ENCODE peak calls at places on chromosomes 12 and 14, in eight cellular contexts. One of them, this sample, is unnamed.
A peak's percentile ranks its signal among the peaks of the same experiment; 100 is the strongest.

GRCh38 chr14:52494444-52494843 is 57.9 kb downstream of the TXNDC16 start:
- DNase-seq in HFF-Myc: no peak
- DNase-seq in foreskin keratinocyte: no peak
- DNase-seq in K562: no peak
- DNase-seq in cardiac muscle cell: no peak
- DNase-seq in endothelial cell: no peak
- DNase-seq in A549: no peak
- DNase-seq in IMR-90: no peak
- DNase-seq in this sample: no peak

GRCh38 chr12:104784592-104784991 is 173.5 kb downstream of the SLC41A2 start:
- DNase-seq in cardiac muscle cell: peak; percentile 25
- DNase-seq in IMR-90: peak; percentile 5
- DNase-seq in HFF-Myc: no peak
- DNase-seq in foreskin keratinocyte: no peak
- DNase-seq in K562: no peak
- DNase-seq in endothelial cell: no peak
- DNase-seq in A549: no peak
- DNase-seq in this sample: no peak

GRCh38 chr14:21308479-21309237 is 28.8 kb downstream of the RPGRIP1 start:
- DNase-seq in cardiac muscle cell: peak; percentile 95
- DNase-seq in foreskin keratinocyte: peak; percentile 87
- DNase-seq in HFF-Myc: peak; percentile 37
- DNase-seq in K562: peak; percentile 51
- DNase-seq in A549: peak; percentile 97
- DNase-seq in endothelial cell: peak; percentile 71
- DNase-seq in IMR-90: peak; percentile 23
- DNase-seq in this sample: peak; percentile 38

GRCh38 chr12:13843841-13844240 is 137.6 kb downstream of the GRIN2B start:
- DNase-seq in HFF-Myc: no peak
- DNase-seq in foreskin keratinocyte: no peak
- DNase-seq in K562: no peak
- DNase-seq in endothelial cell: no peak
- DNase-seq in A549: no peak
- DNase-seq in cardiac muscle cell: no peak
- DNase-seq in IMR-90: no peak
- DNase-seq in this sample: no peak

GRCh38 chr12:100717733-100718067 is 76.9 kb upstream of the ANO4 start:
- DNase-seq in HFF-Myc: no peak
- DNase-seq in cardiac muscle cell: peak; percentile 6
- DNase-seq in IMR-90: no peak
- DNase-seq in endothelial cell: no peak
- DNase-seq in K562: no peak
- DNase-seq in foreskin keratinocyte: no peak
- DNase-seq in A549: no peak
- DNase-seq in this sample: peak; percentile 21

GRCh38 chr12:109763201-109763841 is 49.7 kb downstream of the FAM222A start:
- DNase-seq in K562: no peak
- DNase-seq in A549: peak; percentile 60
- DNase-seq in foreskin keratinocyte: peak; percentile 54
- DNase-seq in endothelial cell: no peak
- DNase-seq in HFF-Myc: peak; percentile 42
- DNase-seq in IMR-90: peak; percentile 58
- DNase-seq in cardiac muscle cell: no peak
- DNase-seq in this sample: no peak

GRCh38 chr12:95532851-95533250 is 18.4 kb downstream of the USP44 start:
- DNase-seq in foreskin keratinocyte: peak; percentile 32
- DNase-seq in endothelial cell: no peak
- DNase-seq in HFF-Myc: peak; percentile 7
- DNase-seq in IMR-90: peak; percentile 53
- DNase-seq in K562: no peak
- DNase-seq in A549: no peak
- DNase-seq in cardiac muscle cell: no peak
- DNase-seq in this sample: no peak

GRCh38 chr14:76987956-76988520 is 40.5 kb downstream of the IRF2BPL start:
- DNase-seq in K562: no peak
- DNase-seq in cardiac muscle cell: no peak
- DNase-seq in IMR-90: no peak
- DNase-seq in foreskin keratinocyte: no peak
- DNase-seq in A549: no peak
- DNase-seq in HFF-Myc: no peak
- DNase-seq in endothelial cell: no peak
- DNase-seq in this sample: no peak

GRCh38 chr12:71731439-71732356 is 23.0 kb upstream of the RAB21 start:
- DNase-seq in foreskin keratinocyte: no peak
- DNase-seq in K562: no peak
- DNase-seq in endothelial cell: no peak
- DNase-seq in A549: peak; percentile 36
- DNase-seq in cardiac muscle cell: no peak
- DNase-seq in IMR-90: peak; percentile 80
- DNase-seq in HFF-Myc: no peak
- DNase-seq in this sample: no peak

GRCh38 chr12:109962388-109962787 is 33.8 kb downstream of the GIT2 start:
- DNase-seq in A549: no peak
- DNase-seq in HFF-Myc: no peak
- DNase-seq in K562: no peak
- DNase-seq in IMR-90: no peak
- DNase-seq in cardiac muscle cell: no peak
- DNase-seq in foreskin keratinocyte: no peak
- DNase-seq in endothelial cell: no peak
- DNase-seq in this sample: peak; percentile 28

GRCh38 chr12:57451233-57451778 is 3.8 kb upstream of the INHBE start:
- DNase-seq in K562: no peak
- DNase-seq in endothelial cell: no peak
- DNase-seq in foreskin keratinocyte: no peak
- DNase-seq in IMR-90: peak; percentile 38
- DNase-seq in HFF-Myc: no peak
- DNase-seq in cardiac muscle cell: no peak
- DNase-seq in A549: peak; percentile 35
- DNase-seq in this sample: no peak

GRCh38 chr12:39905152-39905551 is 200.7 kb downstream of the SLC2A13 start:
- DNase-seq in IMR-90: peak; percentile 22
- DNase-seq in cardiac muscle cell: no peak
- DNase-seq in endothelial cell: no peak
- DNase-seq in A549: no peak
- DNase-seq in K562: no peak
- DNase-seq in HFF-Myc: peak; percentile 43
- DNase-seq in foreskin keratinocyte: no peak
- DNase-seq in this sample: no peak

DNA sequence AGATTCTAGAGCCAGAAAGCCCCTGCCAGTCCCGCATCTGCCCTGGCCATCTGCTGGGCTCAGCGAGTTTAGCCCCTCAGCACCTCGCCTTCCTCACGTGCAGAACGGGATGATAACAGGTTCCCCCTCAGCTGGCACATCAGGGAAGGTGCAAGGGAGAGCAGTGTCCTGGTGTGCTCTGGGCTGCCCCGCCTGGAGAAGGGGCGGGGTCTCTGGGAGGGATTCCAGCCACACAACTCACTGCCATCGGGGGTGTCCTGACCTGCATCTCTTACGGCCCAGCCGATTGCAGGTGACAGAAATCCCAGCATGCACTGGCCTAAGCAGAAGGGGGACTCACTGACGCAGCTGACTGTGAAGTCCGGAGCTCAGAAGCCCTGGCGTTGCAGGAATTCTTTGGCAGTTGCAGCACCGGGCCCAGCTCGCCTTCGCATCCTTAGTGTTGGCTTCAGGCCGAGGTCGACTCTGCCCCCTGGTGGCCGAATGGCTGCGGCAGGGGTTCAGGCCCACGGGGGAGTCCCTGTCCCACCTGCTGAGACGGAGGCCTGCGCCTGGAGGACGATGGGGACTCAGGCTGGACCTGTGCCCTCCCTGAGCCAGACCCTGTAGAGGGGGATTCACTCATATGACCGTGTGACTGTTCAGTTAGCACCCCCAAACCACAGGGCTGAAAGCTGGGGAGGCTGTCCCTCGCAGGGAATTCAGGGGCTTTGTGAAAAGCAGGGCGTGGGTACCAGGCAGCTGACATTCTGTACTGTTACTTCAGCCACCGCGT is 178.6 kb downstream of the ADGRD1 start:
- DNase-seq in endothelial cell: peak; percentile 91
- DNase-seq in foreskin keratinocyte: no peak
- DNase-seq in IMR-90: peak; percentile 1
- DNase-seq in cardiac muscle cell: peak; percentile 84
- DNase-seq in A549: peak; percentile 73
- DNase-seq in K562: peak; percentile 84
- DNase-seq in HFF-Myc: no peak
- DNase-seq in this sample: peak; percentile 96
- TF ChIP-seq CTCF in endothelial cell: peak; percentile 93
- TF ChIP-seq CTCF in foreskin keratinocyte: peak; percentile 60
- TF ChIP-seq CTCF in IMR-90: no peak
- TF ChIP-seq CTCF in cardiac muscle cell: peak; percentile 69
- TF ChIP-seq CTCF in A549: peak; percentile 71
- TF ChIP-seq CTCF in K562: peak; percentile 78
- TF ChIP-seq CTCF in HFF-Myc: peak; percentile 70
- TF ChIP-seq CTCF in this sample: peak; percentile 98

GRCh38 chr12:18857656-18858055 is 119.7 kb downstream of the CAPZA3 start:
- DNase-seq in endothelial cell: no peak
- DNase-seq in HFF-Myc: no peak
- DNase-seq in foreskin keratinocyte: no peak
- DNase-seq in K562: no peak
- DNase-seq in A549: no peak
- DNase-seq in cardiac muscle cell: no peak
- DNase-seq in IMR-90: no peak
- DNase-seq in this sample: no peak

GRCh38 chr12:18863769-18864500 is 126.0 kb downstream of the CAPZA3 start:
- DNase-seq in HFF-Myc: no peak
- DNase-seq in IMR-90: no peak
- DNase-seq in A549: no peak
- DNase-seq in endothelial cell: no peak
- DNase-seq in K562: no peak
- DNase-seq in foreskin keratinocyte: no peak
- DNase-seq in cardiac muscle cell: no peak
- DNase-seq in this sample: no peak

GRCh38 chr12:18859400-18859799 is 121.5 kb downstream of the CAPZA3 start:
- DNase-seq in IMR-90: no peak
- DNase-seq in HFF-Myc: no peak
- DNase-seq in endothelial cell: no peak
- DNase-seq in foreskin keratinocyte: no peak
- DNase-seq in K562: no peak
- DNase-seq in cardiac muscle cell: no peak
- DNase-seq in A549: no peak
- DNase-seq in this sample: no peak

GRCh38 chr12:18864900-18865561 is 127.1 kb downstream of the CAPZA3 start:
- DNase-seq in K562: no peak
- DNase-seq in HFF-Myc: peak; percentile 79
- DNase-seq in foreskin keratinocyte: peak; percentile 26
- DNase-seq in endothelial cell: no peak
- DNase-seq in IMR-90: peak; percentile 73
- DNase-seq in cardiac muscle cell: no peak
- DNase-seq in A549: no peak
- DNase-seq in this sample: no peak

DNA sequence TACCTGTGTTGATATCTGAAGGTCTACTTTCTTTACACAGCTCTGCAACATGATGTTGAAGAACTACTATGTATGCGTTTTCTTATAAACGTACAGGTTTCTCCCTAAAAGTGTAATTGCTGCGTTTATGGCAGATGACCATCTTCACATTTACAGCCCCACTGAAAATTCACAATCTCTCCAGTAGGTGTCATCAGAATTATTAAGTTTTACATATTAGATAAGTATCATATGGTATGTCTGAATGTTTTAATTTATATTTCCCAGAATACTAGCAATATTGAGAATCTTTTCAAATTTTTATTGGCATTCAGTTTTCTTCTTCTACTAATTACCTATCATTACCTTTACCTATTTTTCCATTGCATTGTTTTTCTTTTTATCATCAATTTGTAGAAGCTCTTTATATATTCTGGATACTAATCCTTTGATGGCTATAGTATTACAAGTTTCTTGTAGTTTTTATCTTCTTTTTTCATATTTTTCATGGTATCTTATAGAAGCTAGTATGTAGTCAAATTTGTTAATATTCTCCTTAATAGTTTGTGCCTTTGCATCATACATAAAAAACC is 123.5 kb downstream of the CAPZA3 start:
- DNase-seq in A549: peak; percentile 46
- DNase-seq in foreskin keratinocyte: no peak
- DNase-seq in endothelial cell: no peak
- DNase-seq in K562: no peak
- DNase-seq in cardiac muscle cell: no peak
- DNase-seq in HFF-Myc: peak; percentile 21
- DNase-seq in IMR-90: peak; percentile 38
- DNase-seq in this sample: no peak
- TF ChIP-seq CTCF in A549: peak; percentile 45
- TF ChIP-seq CTCF in foreskin keratinocyte: peak; percentile 77
- TF ChIP-seq CTCF in endothelial cell: peak; percentile 78
- TF ChIP-seq CTCF in K562: peak; percentile 31
- TF ChIP-seq CTCF in cardiac muscle cell: peak; percentile 50
- TF ChIP-seq CTCF in HFF-Myc: peak; percentile 28
- TF ChIP-seq CTCF in IMR-90: peak; percentile 43
- TF ChIP-seq CTCF in this sample: peak; percentile 76

DNA sequence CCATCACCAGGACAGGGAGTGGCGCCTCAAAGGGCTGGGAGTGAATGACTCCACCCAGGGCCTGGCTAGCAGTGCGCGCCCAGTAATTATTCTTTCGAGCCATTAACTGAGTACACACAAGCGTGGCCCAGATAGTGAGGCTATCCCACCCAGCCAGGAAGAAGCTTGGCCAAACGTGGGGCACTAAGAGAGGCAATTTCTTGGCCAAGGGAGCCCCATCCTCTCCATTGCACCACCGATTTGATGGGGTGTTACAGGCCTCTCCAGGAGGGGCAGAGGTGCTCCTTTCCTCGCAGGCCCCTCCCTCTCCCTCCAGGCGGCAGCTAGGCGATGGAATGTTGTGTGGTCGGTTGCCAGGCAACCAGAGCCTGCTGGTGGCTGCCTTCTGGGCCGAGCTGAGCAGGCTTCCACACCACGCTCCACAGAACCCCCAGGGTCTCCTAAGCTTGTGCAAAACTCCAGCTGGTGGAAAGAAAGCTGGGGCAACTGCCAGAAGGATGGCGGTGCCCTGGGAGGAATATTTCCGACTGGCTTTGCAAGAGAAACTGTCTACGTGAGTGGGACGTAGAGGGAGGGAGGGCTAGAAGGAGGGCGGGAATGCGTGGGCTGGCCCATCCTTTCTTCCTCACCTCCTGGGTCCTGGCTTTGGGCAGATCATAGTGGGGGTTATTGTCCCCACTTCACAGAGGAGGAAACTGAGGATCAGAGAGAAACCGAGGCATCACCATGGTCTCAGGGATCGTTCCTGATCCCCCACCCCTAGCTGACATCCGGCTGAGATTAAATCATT is at the start of gene CFAP73:
- DNase-seq in A549: peak; percentile 80
- DNase-seq in foreskin keratinocyte: peak; percentile 51
- DNase-seq in IMR-90: peak; percentile 75
- DNase-seq in HFF-Myc: peak; percentile 72
- DNase-seq in cardiac muscle cell: peak; percentile 90
- DNase-seq in K562: peak; percentile 84
- DNase-seq in endothelial cell: peak; percentile 79
- DNase-seq in this sample: peak; percentile 84
- TF ChIP-seq CTCF in A549: no peak
- TF ChIP-seq CTCF in foreskin keratinocyte: peak; percentile 23
- TF ChIP-seq CTCF in IMR-90: no peak
- TF ChIP-seq CTCF in HFF-Myc: no peak
- TF ChIP-seq CTCF in cardiac muscle cell: peak; percentile 8
- TF ChIP-seq CTCF in K562: peak; percentile 2
- TF ChIP-seq CTCF in endothelial cell: no peak
- TF ChIP-seq CTCF in this sample: no peak

GRCh38 chr12:129776977-129777667 is 126.7 kb downstream of the TMEM132D start:
- DNase-seq in IMR-90: no peak
- DNase-seq in foreskin keratinocyte: no peak
- DNase-seq in K562: no peak
- DNase-seq in HFF-Myc: no peak
- DNase-seq in endothelial cell: no peak
- DNase-seq in A549: no peak
- DNase-seq in cardiac muscle cell: no peak
- DNase-seq in this sample: no peak
- TF ChIP-seq CTCF in IMR-90: no peak
- TF ChIP-seq CTCF in foreskin keratinocyte: no peak
- TF ChIP-seq CTCF in K562: no peak
- TF ChIP-seq CTCF in HFF-Myc: no peak
- TF ChIP-seq CTCF in endothelial cell: no peak
- TF ChIP-seq CTCF in A549: no peak
- TF ChIP-seq CTCF in cardiac muscle cell: no peak
- TF ChIP-seq CTCF in this sample: no peak

This sample was measured in glutamatergic neuron.